ENCODE peak calls at places on chromosomes 4 and X, in eight cellular contexts. One of them, this sample, is unnamed.

GRCh38 chr4:183635333-183635732 is 23.7 kb downstream of the RWDD4 start:
- DNase-seq in choroid plexus epithelial cell: peak
- DNase-seq in activated CD4-positive, alpha-beta T cell treated with anti-CD3 and anti-CD28 coated beads, Interleukin-2, amount 10 ng/mL, durations not matched to agents 7 days and 5 days: no peak
- DNase-seq in stomach: no peak
- DNase-seq in NCI-H2171 treated with DMSO at 0.1 percent for 48 hours: peak
- DNase-seq in EL: no peak
- DNase-seq in brain microvascular endothelial cell: no peak
- DNase-seq in body of pancreas: no peak
- DNase-seq in this sample: no peak

GRCh38 chr4:123819362-123820035 is 422.9 kb downstream of the SPRY1 start:
- DNase-seq in stomach: no peak
- DNase-seq in activated CD4-positive, alpha-beta T cell treated with anti-CD3 and anti-CD28 coated beads, Interleukin-2, amount 10 ng/mL, durations not matched to agents 7 days and 5 days: no peak
- DNase-seq in choroid plexus epithelial cell: peak
- DNase-seq in brain microvascular endothelial cell: no peak
- DNase-seq in NCI-H2171 treated with DMSO at 0.1 percent for 48 hours: no peak
- DNase-seq in body of pancreas: no peak
- DNase-seq in EL: peak
- DNase-seq in this sample: no peak

GRCh38 chrX:136953867-136954787 is 73.6 kb upstream of the RBMX start:
- DNase-seq in body of pancreas: peak
- DNase-seq in activated CD4-positive, alpha-beta T cell treated with anti-CD3 and anti-CD28 coated beads, Interleukin-2, amount 10 ng/mL, durations not matched to agents 7 days and 5 days: peak
- DNase-seq in EL: peak
- DNase-seq in choroid plexus epithelial cell: peak
- DNase-seq in NCI-H2171 treated with DMSO at 0.1 percent for 48 hours: peak
- DNase-seq in brain microvascular endothelial cell: peak
- DNase-seq in stomach: peak
- DNase-seq in this sample: peak

GRCh38 chrX:36856849-36857248 is 151.3 kb upstream of the FAM47C start:
- DNase-seq in body of pancreas: no peak
- DNase-seq in activated CD4-positive, alpha-beta T cell treated with anti-CD3 and anti-CD28 coated beads, Interleukin-2, amount 10 ng/mL, durations not matched to agents 7 days and 5 days: no peak
- DNase-seq in stomach: no peak
- DNase-seq in brain microvascular endothelial cell: no peak
- DNase-seq in choroid plexus epithelial cell: peak
- DNase-seq in NCI-H2171 treated with DMSO at 0.1 percent for 48 hours: no peak
- DNase-seq in EL: peak
- DNase-seq in this sample: no peak

GRCh38 chr4:147780137-147780777 is 48.4 kb downstream of the ARHGAP10 start:
- DNase-seq in EL: no peak
- DNase-seq in choroid plexus epithelial cell: no peak
- DNase-seq in activated CD4-positive, alpha-beta T cell treated with anti-CD3 and anti-CD28 coated beads, Interleukin-2, amount 10 ng/mL, durations not matched to agents 7 days and 5 days: no peak
- DNase-seq in NCI-H2171 treated with DMSO at 0.1 percent for 48 hours: no peak
- DNase-seq in brain microvascular endothelial cell: no peak
- DNase-seq in body of pancreas: no peak
- DNase-seq in stomach: no peak
- DNase-seq in this sample: no peak

GRCh38 chr4:143406523-143406922 is 69.8 kb downstream of the GAB1 start:
- DNase-seq in brain microvascular endothelial cell: peak
- DNase-seq in EL: peak
- DNase-seq in body of pancreas: peak
- DNase-seq in stomach: peak
- DNase-seq in NCI-H2171 treated with DMSO at 0.1 percent for 48 hours: no peak
- DNase-seq in activated CD4-positive, alpha-beta T cell treated with anti-CD3 and anti-CD28 coated beads, Interleukin-2, amount 10 ng/mL, durations not matched to agents 7 days and 5 days: no peak
- DNase-seq in choroid plexus epithelial cell: peak
- DNase-seq in this sample: no peak

GRCh38 chr4:1048781-1049590 is 37.6 kb downstream of the FGFRL1 start:
- DNase-seq in EL: no peak
- DNase-seq in activated CD4-positive, alpha-beta T cell treated with anti-CD3 and anti-CD28 coated beads, Interleukin-2, amount 10 ng/mL, durations not matched to agents 7 days and 5 days: no peak
- DNase-seq in body of pancreas: no peak
- DNase-seq in NCI-H2171 treated with DMSO at 0.1 percent for 48 hours: no peak
- DNase-seq in stomach: no peak
- DNase-seq in brain microvascular endothelial cell: no peak
- DNase-seq in choroid plexus epithelial cell: no peak
- DNase-seq in this sample: no peak

GRCh38 chr4:37767019-37767418 is 59.5 kb upstream of the PGM2 start:
- DNase-seq in stomach: no peak
- DNase-seq in EL: no peak
- DNase-seq in choroid plexus epithelial cell: no peak
- DNase-seq in brain microvascular endothelial cell: no peak
- DNase-seq in NCI-H2171 treated with DMSO at 0.1 percent for 48 hours: no peak
- DNase-seq in body of pancreas: no peak
- DNase-seq in activated CD4-positive, alpha-beta T cell treated with anti-CD3 and anti-CD28 coated beads, Interleukin-2, amount 10 ng/mL, durations not matched to agents 7 days and 5 days: no peak
- DNase-seq in this sample: no peak

GRCh38 chrX:74514384-74514783 is 93.1 kb downstream of the SLC16A2 start:
- DNase-seq in NCI-H2171 treated with DMSO at 0.1 percent for 48 hours: no peak
- DNase-seq in EL: no peak
- DNase-seq in activated CD4-positive, alpha-beta T cell treated with anti-CD3 and anti-CD28 coated beads, Interleukin-2, amount 10 ng/mL, durations not matched to agents 7 days and 5 days: no peak
- DNase-seq in brain microvascular endothelial cell: no peak
- DNase-seq in choroid plexus epithelial cell: peak
- DNase-seq in stomach: no peak
- DNase-seq in body of pancreas: no peak
- DNase-seq in this sample: no peak

GRCh38 chr4:118682928-118683327 is 2.3 kb upstream of the METTL14 start:
- DNase-seq in choroid plexus epithelial cell: peak
- DNase-seq in NCI-H2171 treated with DMSO at 0.1 percent for 48 hours: no peak
- DNase-seq in EL: peak
- DNase-seq in stomach: no peak
- DNase-seq in body of pancreas: no peak
- DNase-seq in brain microvascular endothelial cell: no peak
- DNase-seq in activated CD4-positive, alpha-beta T cell treated with anti-CD3 and anti-CD28 coated beads, Interleukin-2, amount 10 ng/mL, durations not matched to agents 7 days and 5 days: no peak
- DNase-seq in this sample: no peak

GRCh38 chr4:42750831-42751230 is 93.9 kb upstream of the ATP8A1 start:
- DNase-seq in EL: no peak
- DNase-seq in stomach: no peak
- DNase-seq in choroid plexus epithelial cell: no peak
- DNase-seq in activated CD4-positive, alpha-beta T cell treated with anti-CD3 and anti-CD28 coated beads, Interleukin-2, amount 10 ng/mL, durations not matched to agents 7 days and 5 days: no peak
- DNase-seq in NCI-H2171 treated with DMSO at 0.1 percent for 48 hours: peak
- DNase-seq in brain microvascular endothelial cell: no peak
- DNase-seq in body of pancreas: no peak
- DNase-seq in this sample: no peak

GRCh38 chr4:120304801-120305200 is 238.2 kb upstream of the MAD2L1 start:
- DNase-seq in activated CD4-positive, alpha-beta T cell treated with anti-CD3 and anti-CD28 coated beads, Interleukin-2, amount 10 ng/mL, durations not matched to agents 7 days and 5 days: no peak
- DNase-seq in body of pancreas: no peak
- DNase-seq in stomach: no peak
- DNase-seq in EL: no peak
- DNase-seq in brain microvascular endothelial cell: no peak
- DNase-seq in choroid plexus epithelial cell: peak
- DNase-seq in NCI-H2171 treated with DMSO at 0.1 percent for 48 hours: no peak
- DNase-seq in this sample: no peak

GRCh38 chr4:24778427-24779225 is 16.7 kb upstream of the SOD3 start:
- DNase-seq in choroid plexus epithelial cell: peak
- DNase-seq in stomach: no peak
- DNase-seq in brain microvascular endothelial cell: peak
- DNase-seq in activated CD4-positive, alpha-beta T cell treated with anti-CD3 and anti-CD28 coated beads, Interleukin-2, amount 10 ng/mL, durations not matched to agents 7 days and 5 days: no peak
- DNase-seq in body of pancreas: no peak
- DNase-seq in EL: peak
- DNase-seq in NCI-H2171 treated with DMSO at 0.1 percent for 48 hours: no peak
- DNase-seq in this sample: no peak

GRCh38 chrX:72060196-72060974 is 71.3 kb downstream of the RTL5 start:
- DNase-seq in choroid plexus epithelial cell: peak
- DNase-seq in stomach: no peak
- DNase-seq in brain microvascular endothelial cell: no peak
- DNase-seq in NCI-H2171 treated with DMSO at 0.1 percent for 48 hours: no peak
- DNase-seq in activated CD4-positive, alpha-beta T cell treated with anti-CD3 and anti-CD28 coated beads, Interleukin-2, amount 10 ng/mL, durations not matched to agents 7 days and 5 days: no peak
- DNase-seq in EL: no peak
- DNase-seq in body of pancreas: no peak
- DNase-seq in this sample: no peak

GRCh38 chrX:65706041-65706828 is 38.8 kb downstream of the MSN start:
- DNase-seq in brain microvascular endothelial cell: peak
- DNase-seq in choroid plexus epithelial cell: peak
- DNase-seq in NCI-H2171 treated with DMSO at 0.1 percent for 48 hours: no peak
- DNase-seq in EL: peak
- DNase-seq in body of pancreas: peak
- DNase-seq in activated CD4-positive, alpha-beta T cell treated with anti-CD3 and anti-CD28 coated beads, Interleukin-2, amount 10 ng/mL, durations not matched to agents 7 days and 5 days: no peak
- DNase-seq in stomach: no peak
- DNase-seq in this sample: no peak

GRCh38 chr4:89357346-89357745 is 49.7 kb upstream of the GPRIN3 start:
- DNase-seq in stomach: no peak
- DNase-seq in choroid plexus epithelial cell: no peak
- DNase-seq in body of pancreas: no peak
- DNase-seq in EL: no peak
- DNase-seq in NCI-H2171 treated with DMSO at 0.1 percent for 48 hours: no peak
- DNase-seq in activated CD4-positive, alpha-beta T cell treated with anti-CD3 and anti-CD28 coated beads, Interleukin-2, amount 10 ng/mL, durations not matched to agents 7 days and 5 days: no peak
- DNase-seq in brain microvascular endothelial cell: no peak
- DNase-seq in this sample: no peak

GRCh38 chrX:27583976-27584375 is 6.2 kb upstream of the DCAF8L2 start:
- DNase-seq in NCI-H2171 treated with DMSO at 0.1 percent for 48 hours: no peak
- DNase-seq in choroid plexus epithelial cell: peak
- DNase-seq in stomach: no peak
- DNase-seq in body of pancreas: no peak
- DNase-seq in activated CD4-positive, alpha-beta T cell treated with anti-CD3 and anti-CD28 coated beads, Interleukin-2, amount 10 ng/mL, durations not matched to agents 7 days and 5 days: no peak
- DNase-seq in EL: no peak
- DNase-seq in brain microvascular endothelial cell: no peak
- DNase-seq in this sample: no peak

GRCh38 chrX:45584717-45585116 is 384.0 kb upstream of the DIPK2B start:
- DNase-seq in choroid plexus epithelial cell: no peak
- DNase-seq in activated CD4-positive, alpha-beta T cell treated with anti-CD3 and anti-CD28 coated beads, Interleukin-2, amount 10 ng/mL, durations not matched to agents 7 days and 5 days: no peak
- DNase-seq in NCI-H2171 treated with DMSO at 0.1 percent for 48 hours: no peak
- DNase-seq in EL: no peak
- DNase-seq in stomach: no peak
- DNase-seq in body of pancreas: no peak
- DNase-seq in brain microvascular endothelial cell: no peak
- DNase-seq in this sample: no peak